ENCODE peak calls at places on chromosome 19, in six cellular contexts. One of them, this sample, is unnamed.

GRCh38 chr19:48596679-48597465 is 9.7 kb upstream of the SPACA4 start:
- DNase-seq in CD8-positive, alpha-beta T cell: peak
- DNase-seq in HAP-1: no peak
- DNase-seq in mucosa of gallbladder: no peak
- DNase-seq in pancreas: no peak
- DNase-seq in NB4: peak
- DNase-seq in this sample: no peak

GRCh38 chr19:40744554-40745401 is 5.5 kb downstream of the ACTMAP start:
- DNase-seq in CD8-positive, alpha-beta T cell: peak
- DNase-seq in HAP-1: no peak
- DNase-seq in mucosa of gallbladder: no peak
- DNase-seq in pancreas: no peak
- DNase-seq in NB4: no peak
- DNase-seq in this sample: no peak

GRCh38 chr19:46746281-46746965 is at the start of gene STRN4:
- DNase-seq in CD8-positive, alpha-beta T cell: peak
- DNase-seq in HAP-1: peak
- DNase-seq in mucosa of gallbladder: no peak
- DNase-seq in pancreas: no peak
- DNase-seq in NB4: peak
- DNase-seq in this sample: peak

GRCh38 chr19:3671680-3672574 is 28.3 kb downstream of the PIP5K1C start:
- DNase-seq in CD8-positive, alpha-beta T cell: peak
- DNase-seq in HAP-1: no peak
- DNase-seq in mucosa of gallbladder: no peak
- DNase-seq in pancreas: no peak
- DNase-seq in NB4: no peak
- DNase-seq in this sample: no peak

GRCh38 chr19:21022996-21023395 is 2.5 kb downstream of the ZNF430 start:
- DNase-seq in CD8-positive, alpha-beta T cell: no peak
- DNase-seq in HAP-1: no peak
- DNase-seq in mucosa of gallbladder: no peak
- DNase-seq in pancreas: no peak
- DNase-seq in NB4: peak
- DNase-seq in this sample: no peak

GRCh38 chr19:35306473-35307246 is 14.7 kb downstream of the MAG start:
- DNase-seq in CD8-positive, alpha-beta T cell: no peak
- DNase-seq in HAP-1: no peak
- DNase-seq in mucosa of gallbladder: no peak
- DNase-seq in pancreas: no peak
- DNase-seq in NB4: peak
- DNase-seq in this sample: no peak

GRCh38 chr19:40165362-40165937 is 25.8 kb upstream of the MAP3K10 start:
- DNase-seq in CD8-positive, alpha-beta T cell: peak
- DNase-seq in HAP-1: peak
- DNase-seq in mucosa of gallbladder: peak
- DNase-seq in pancreas: no peak
- DNase-seq in NB4: peak
- DNase-seq in this sample: peak

GRCh38 chr19:1243768-1244692 is 2.5 kb downstream of the ATP5F1D start:
- DNase-seq in CD8-positive, alpha-beta T cell: peak
- DNase-seq in HAP-1: peak
- DNase-seq in mucosa of gallbladder: peak
- DNase-seq in pancreas: peak
- DNase-seq in NB4: peak
- DNase-seq in this sample: peak

GRCh38 chr19:2590630-2591399 is 111.7 kb downstream of the GNG7 start:
- DNase-seq in CD8-positive, alpha-beta T cell: no peak
- DNase-seq in HAP-1: no peak
- DNase-seq in mucosa of gallbladder: no peak
- DNase-seq in pancreas: no peak
- DNase-seq in NB4: no peak
- DNase-seq in this sample: no peak

GRCh38 chr19:48874309-48875135 is 2.3 kb downstream of the PPP1R15A start:
- DNase-seq in CD8-positive, alpha-beta T cell: no peak
- DNase-seq in HAP-1: no peak
- DNase-seq in mucosa of gallbladder: no peak
- DNase-seq in pancreas: no peak
- DNase-seq in NB4: peak
- DNase-seq in this sample: peak

GRCh38 chr19:17075860-17076538 is 422 bp downstream of the MYO9B start:
- DNase-seq in CD8-positive, alpha-beta T cell: peak
- DNase-seq in HAP-1: no peak
- DNase-seq in mucosa of gallbladder: peak
- DNase-seq in pancreas: no peak
- DNase-seq in NB4: peak
- DNase-seq in this sample: peak

GRCh38 chr19:18991050-18991449 is 42.3 kb downstream of the SUGP2 start:
- DNase-seq in CD8-positive, alpha-beta T cell: no peak
- DNase-seq in HAP-1: no peak
- DNase-seq in mucosa of gallbladder: no peak
- DNase-seq in pancreas: no peak
- DNase-seq in NB4: no peak
- DNase-seq in this sample: no peak

GRCh38 chr19:35816846-35817245 is 4.2 kb upstream of the PRODH2 start:
- DNase-seq in CD8-positive, alpha-beta T cell: no peak
- DNase-seq in HAP-1: no peak
- DNase-seq in mucosa of gallbladder: no peak
- DNase-seq in pancreas: no peak
- DNase-seq in NB4: no peak
- DNase-seq in this sample: no peak

GRCh38 chr19:41799444-41800000 is 3.1 kb downstream of the CEACAM3 start:
- DNase-seq in CD8-positive, alpha-beta T cell: no peak
- DNase-seq in HAP-1: no peak
- DNase-seq in mucosa of gallbladder: peak
- DNase-seq in pancreas: no peak
- DNase-seq in NB4: no peak
- DNase-seq in this sample: no peak

GRCh38 chr19:2422951-2423880 is 4.2 kb downstream of the TIMM13 start:
- DNase-seq in CD8-positive, alpha-beta T cell: no peak
- DNase-seq in HAP-1: no peak
- DNase-seq in mucosa of gallbladder: no peak
- DNase-seq in pancreas: peak
- DNase-seq in NB4: no peak
- DNase-seq in this sample: peak

GRCh38 chr19:40549007-40549708 is 27.5 kb upstream of the SHKBP1 start:
- DNase-seq in CD8-positive, alpha-beta T cell: peak
- DNase-seq in HAP-1: peak
- DNase-seq in mucosa of gallbladder: no peak
- DNase-seq in pancreas: peak
- DNase-seq in NB4: peak
- DNase-seq in this sample: peak

GRCh38 chr19:37905936-37906867 is at the start of gene WDR87:
- DNase-seq in CD8-positive, alpha-beta T cell: peak
- DNase-seq in HAP-1: peak
- DNase-seq in mucosa of gallbladder: peak
- DNase-seq in pancreas: peak
- DNase-seq in NB4: peak
- DNase-seq in this sample: peak

GRCh38 chr19:13010992-13011652 is 15.8 kb downstream of the NFIX start:
- DNase-seq in CD8-positive, alpha-beta T cell: no peak
- DNase-seq in HAP-1: no peak
- DNase-seq in mucosa of gallbladder: no peak
- DNase-seq in pancreas: no peak
- DNase-seq in NB4: no peak
- DNase-seq in this sample: no peak

GRCh38 chr19:37790244-37790925 is 11.0 kb upstream of the ZNF573 start:
- DNase-seq in CD8-positive, alpha-beta T cell: no peak
- DNase-seq in HAP-1: no peak
- DNase-seq in mucosa of gallbladder: no peak
- DNase-seq in pancreas: no peak
- DNase-seq in NB4: no peak
- DNase-seq in this sample: no peak

GRCh38 chr19:10290876-10291553 is 1.3 kb downstream of the ICAM5 start:
- DNase-seq in CD8-positive, alpha-beta T cell: peak
- DNase-seq in HAP-1: peak
- DNase-seq in mucosa of gallbladder: no peak
- DNase-seq in pancreas: no peak
- DNase-seq in NB4: peak
- DNase-seq in this sample: peak

GRCh38 chr19:12828494-12828893 is 5.9 kb downstream of the RTBDN start:
- DNase-seq in CD8-positive, alpha-beta T cell: no peak
- DNase-seq in HAP-1: peak
- DNase-seq in mucosa of gallbladder: no peak
- DNase-seq in pancreas: no peak
- DNase-seq in NB4: no peak
- DNase-seq in this sample: no peak

GRCh38 chr19:13794388-13794751 is 873 bp upstream of the ZSWIM4 start:
- DNase-seq in CD8-positive, alpha-beta T cell: no peak
- DNase-seq in HAP-1: no peak
- DNase-seq in mucosa of gallbladder: peak
- DNase-seq in pancreas: peak
- DNase-seq in NB4: no peak
- DNase-seq in this sample: peak

This sample was measured in Ammon's horn.